ENCODE peak calls at places on chromosomes 7 and 10, in six cellular contexts. B is fibroblast of lung, W is psoas muscle, Z is transverse colon, L is heart right ventricle, U is heart left ventricle. J is an unnamed sample. For H3K4me1, the result is how much of the 10 kb centered on the place peaks cover.

GRCh38 chr7:26853788-26854393 is 10.5 kb downstream of the SKAP2 start:
- DNase-seq in W (no peak), B (peak), U (no peak), Z (no peak), L (no peak), J (no peak)

GRCh38 chr7:137283147-137283546 is 60.4 kb downstream of the PTN start:
- DNase-seq in L (no peak), Z (no peak), U (no peak), B (no peak), W (no peak), J (no peak)

GRCh38 chr7:23469150-23469960 is 936 bp downstream of the IGF2BP3 start:
- DNase-seq in B (no peak), W (no peak), U (no peak), Z (no peak), L (no peak), J (no peak)

GRCh38 chr10:33900591-33900990 is 566.1 kb upstream of the NRP1 start:
- DNase-seq in W (no peak), B (peak), Z (no peak), L (no peak), U (no peak), J (no peak)

GRCh38 chr7:84722086-84722485 is 464.8 kb downstream of the SEMA3D start:
- DNase-seq in Z (no peak), W (no peak), U (no peak), L (no peak), B (peak), J (no peak)

GRCh38 chr10:98456688-98457482 is 10.2 kb upstream of the HPS1 start:
- DNase-seq in U (no peak), Z (no peak), W (no peak), B (no peak), L (no peak), J (no peak)

GRCh38 chr7:44603208-44603607 is 3.2 kb upstream of the OGDH start:
- DNase-seq in U (no peak), B (no peak), Z (no peak), W (no peak), L (no peak), J (no peak)

GRCh38 chr7:42922017-42922753 is 9.8 kb downstream of the PSMA2 start:
- DNase-seq in Z (no peak), L (no peak), U (no peak), B (no peak), W (no peak), J (no peak)

GRCh38 chr10:73998623-73999622 is 1.0 kb downstream of the VCL start:
- DNase-seq in B (peak), U (peak), Z (peak), L (peak), W (peak), J (peak)

GRCh38 chr10:100570518-100570865 is 34.7 kb downstream of the HIF1AN start:
- DNase-seq in W (no peak), U (no peak), L (no peak), B (no peak), Z (no peak), J (no peak)

GRCh38 chr7:157386979-157387800 is 50.4 kb downstream of the DNAJB6 start:
- DNase-seq in U (peak), B (peak), Z (peak), W (peak), L (peak), J (peak)

GRCh38 chr7:96297873-96298272 is 24.0 kb downstream of the SLC25A13 start:
- DNase-seq in L (no peak), W (no peak), U (no peak), Z (no peak), B (no peak), J (no peak)

GRCh38 chr10:75600833-75601232 is 169.4 kb downstream of the LRMDA start:
- DNase-seq in L (no peak), W (no peak), Z (no peak), U (no peak), B (no peak), J (no peak)

GRCh38 chr10:29635711-29636144 is 957 bp upstream of the SVIL start:
- DNase-seq in Z (no peak), U (no peak), L (no peak), B (peak), W (peak), J (no peak)

GRCh38 chr7:158263964-158264748 is 323.5 kb downstream of the PTPRN2 start:
- DNase-seq in B (no peak), Z (peak), W (peak), U (no peak), L (no peak), J (no peak)

GRCh38 chr7:158353606-158354570 is 233.7 kb downstream of the PTPRN2 start:
- DNase-seq in Z (peak), U (no peak), L (no peak), W (no peak), B (no peak), J (no peak)

GRCh38 chr7:54354436-54354835 is 187.7 kb upstream of the VSTM2A start:
- DNase-seq in L (no peak), B (no peak), Z (no peak), W (no peak), U (no peak), J (no peak)

GRCh38 chr7:157513682-157514081 is 176.9 kb downstream of the DNAJB6 start:
- DNase-seq in U (no peak), Z (no peak), B (no peak), L (no peak), W (no peak), J (no peak)

GRCh38 chr10:101829561-101830315 is 11.5 kb upstream of the OGA start:
- DNase-seq in B (no peak), W (peak), U (no peak), L (no peak), Z (peak), J (peak)

GRCh38 chr10:104100795-104101194 is 15.1 kb upstream of the COL17A1 start:
- DNase-seq in B (no peak), Z (no peak), L (no peak), W (no peak), U (no peak), J (no peak)

GRCh38 chr7:27519801-27520200 is 142.9 kb downstream of the HIBADH start:
- DNase-seq in L (no peak), Z (no peak), B (no peak), U (no peak), W (no peak), J (no peak)

DNA sequence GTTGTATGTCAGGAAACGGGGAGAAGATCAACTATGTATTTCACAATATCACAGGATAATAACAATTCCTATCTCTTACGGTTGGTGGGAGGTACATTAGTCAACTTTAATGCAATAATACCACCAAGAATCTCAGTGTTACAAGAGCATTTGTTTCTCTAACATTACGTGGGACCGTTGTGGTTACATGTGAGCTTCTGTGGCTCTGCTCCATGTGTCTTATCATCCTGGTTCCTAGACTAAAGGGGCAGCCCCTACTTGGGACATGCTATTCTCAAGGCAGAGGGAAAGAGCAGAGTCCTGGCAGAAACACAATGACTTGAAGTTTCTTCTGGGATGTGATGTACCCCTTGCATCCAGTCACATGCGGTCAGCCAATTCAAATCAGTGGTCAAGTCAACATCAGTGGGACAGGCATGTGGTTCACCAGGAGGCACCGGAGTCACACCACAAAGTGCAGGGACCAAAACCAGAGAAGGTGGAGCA is 2.5 kb upstream of the ZNF22 start:
- DNase-seq in L (no peak), U (no peak), B (peak), W (no peak), Z (no peak), J (no peak)
- H3K4me1 ChIP-seq in L (half or more), U (half or more), B (under half), W (under half), Z (under half), J (half or more)

GRCh38 chr7:103609778-103610177 is 163.8 kb upstream of the SLC26A5 start:
- DNase-seq in B (no peak), U (no peak), W (no peak), L (no peak), Z (no peak), J (no peak)

DNA sequence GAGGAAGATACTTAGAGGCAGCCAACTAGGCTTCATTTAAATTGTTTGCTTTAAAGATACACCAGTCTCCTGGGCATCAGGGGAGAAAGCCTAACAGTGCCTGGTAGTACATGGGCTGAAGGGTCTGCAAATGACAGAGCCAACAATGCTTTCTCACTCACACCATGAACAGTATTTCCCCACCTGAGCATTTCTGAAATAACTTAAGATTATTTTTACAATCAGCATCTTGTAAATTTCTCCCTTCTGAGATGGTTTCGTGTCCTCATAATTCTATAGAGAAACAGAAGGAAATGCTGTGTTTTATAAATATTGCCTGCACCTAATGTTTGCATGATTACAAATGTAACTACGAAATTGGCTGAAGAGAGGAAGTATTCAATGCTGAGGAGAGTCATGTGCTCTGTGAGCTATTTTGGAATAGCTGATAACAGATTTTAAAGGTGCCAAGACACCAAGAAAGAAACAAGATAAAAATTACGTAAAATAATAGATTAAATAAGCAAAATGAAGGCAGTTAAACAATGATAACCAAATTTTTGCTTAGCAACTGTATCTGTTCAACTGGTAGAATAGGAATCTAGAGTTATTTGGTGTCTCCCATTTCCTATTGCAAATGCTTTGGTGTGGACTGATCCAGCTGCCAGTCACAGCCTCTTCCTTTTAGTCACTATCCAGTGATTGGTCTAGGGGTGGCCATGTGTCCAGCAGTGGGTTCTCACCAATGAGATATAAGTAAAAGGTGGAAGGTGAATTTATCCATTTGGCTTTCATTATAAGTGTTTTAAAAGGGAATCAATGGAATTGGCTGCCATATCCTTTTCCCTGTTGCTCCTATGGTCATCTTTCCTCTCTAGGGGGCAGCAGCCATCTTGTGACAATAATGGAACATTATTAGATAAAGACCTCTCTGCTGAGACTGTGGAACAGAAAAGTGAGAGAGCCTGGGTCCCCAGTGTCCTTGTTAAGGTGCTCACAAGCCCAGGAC is 167.9 kb upstream of the SLC26A5 start:
- DNase-seq in B (no peak), L (no peak), W (no peak), Z (no peak), U (no peak), J (no peak)
- TF ChIP-seq CTCF in B (peak), L (no peak), W (no peak), Z (no peak), U (no peak), J (no peak)

DNA sequence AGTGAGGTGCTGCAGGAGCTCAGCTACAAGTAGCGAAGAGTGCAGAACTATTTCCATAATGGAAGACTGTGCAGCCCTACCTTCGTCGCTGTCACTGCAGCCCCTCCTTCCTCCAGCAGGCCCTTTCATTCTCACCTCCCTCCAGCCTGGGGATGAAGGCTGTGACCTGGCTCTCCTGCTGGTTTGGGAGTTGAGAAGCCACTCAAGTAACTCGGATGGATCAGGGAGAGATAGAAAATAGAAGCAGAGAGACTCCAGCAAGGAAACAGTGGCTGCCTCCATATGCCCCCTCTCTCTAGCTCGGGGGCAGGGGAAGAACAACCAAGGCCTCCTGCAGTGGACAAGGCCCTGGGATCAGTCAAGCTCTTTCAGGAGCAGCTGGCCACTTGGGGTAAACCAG is 37.4 kb upstream of the NPFFR1 start:
- DNase-seq in B (no peak), L (no peak), Z (no peak), U (no peak), W (no peak), J (no peak)
- H3K4me1 ChIP-seq in B (under half), L (under half), Z (under half), U (under half), W (under half), J (under half)

GRCh38 chr10:96339383-96339782 is 19.4 kb downstream of the OPALIN start:
- DNase-seq in Z (no peak), U (no peak), B (no peak), L (no peak), W (no peak), J (no peak)

GRCh38 chr10:96342402-96342801 is 16.4 kb downstream of the OPALIN start:
- DNase-seq in Z (no peak), B (no peak), L (no peak), U (no peak), W (no peak), J (no peak)

GRCh38 chr10:96341219-96342182 is 17.3 kb downstream of the OPALIN start:
- DNase-seq in W (no peak), L (no peak), B (no peak), Z (no peak), U (no peak), J (no peak)

GRCh38 chr10:96338279-96338925 is 20.4 kb downstream of the OPALIN start:
- DNase-seq in B (no peak), Z (no peak), U (no peak), W (no peak), L (no peak), J (no peak)

DNA sequence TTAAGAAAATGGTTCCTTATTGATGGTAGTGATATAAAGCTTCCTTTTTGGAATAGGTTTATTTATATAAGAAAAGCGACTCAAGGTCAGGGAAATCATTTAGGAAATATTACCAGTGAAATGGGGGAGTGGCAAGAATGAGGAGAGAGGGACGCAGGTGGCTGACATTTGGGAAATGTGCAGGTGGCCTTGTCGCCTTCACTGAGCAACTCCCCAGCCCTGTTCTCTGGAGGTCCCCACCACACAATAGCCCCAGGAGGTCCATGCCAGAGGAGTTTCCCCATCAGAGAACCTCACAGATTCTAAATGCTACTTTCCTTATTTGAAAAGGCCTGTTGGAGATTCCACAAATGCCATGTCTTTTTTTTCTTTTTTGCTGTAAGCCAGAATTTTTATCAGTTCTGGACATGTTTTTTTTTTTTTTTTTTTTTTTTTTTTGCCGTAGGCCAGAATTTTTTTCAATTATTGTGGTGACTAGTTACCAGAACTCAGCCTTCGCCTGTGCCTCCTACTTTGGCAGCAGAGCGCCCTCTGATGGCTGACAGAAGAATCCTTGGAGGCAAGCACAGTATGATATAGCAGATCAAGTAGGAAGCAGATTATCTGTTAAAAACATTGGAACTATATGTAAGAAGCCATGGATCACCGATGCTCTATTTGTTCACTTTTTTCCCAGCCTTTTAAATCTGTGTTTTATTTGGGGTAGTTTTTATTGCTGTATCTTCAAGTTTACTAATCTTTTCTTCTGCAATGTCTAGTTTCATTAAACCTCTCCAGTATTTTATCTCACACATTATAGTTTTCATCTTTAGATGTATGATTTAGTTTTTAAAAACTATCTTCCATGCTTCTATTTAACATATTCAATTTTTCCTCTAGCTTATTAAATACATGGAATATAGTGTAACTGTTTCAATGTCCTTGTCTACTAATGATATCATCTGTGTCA is 18.6 kb downstream of the OPALIN start:
- DNase-seq in L (peak), W (peak), U (no peak), B (peak), Z (peak), J (peak)
- TF ChIP-seq CTCF in L (peak), W (peak), U (peak), B (peak), Z (no peak), J (peak)

DNA sequence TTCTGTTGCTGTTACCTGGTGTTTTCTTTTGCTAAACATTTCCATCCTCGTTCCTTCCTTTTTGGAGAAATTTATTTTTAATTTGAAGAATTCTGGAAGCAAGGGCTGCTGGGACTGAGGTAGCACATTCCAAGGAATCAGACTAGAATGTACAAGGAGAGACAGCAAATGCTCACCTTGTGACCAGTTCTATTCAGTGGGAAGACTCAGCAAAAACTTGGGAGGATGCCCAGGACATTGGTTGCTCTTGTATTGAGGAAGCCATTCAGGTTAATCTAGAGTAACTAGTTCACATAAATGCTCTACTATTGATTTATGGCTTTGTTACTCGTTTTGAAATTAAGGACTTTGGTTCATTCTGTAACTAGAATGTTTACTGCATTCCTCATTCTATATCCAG is 11.3 kb downstream of the PLCE1 start:
- DNase-seq in B (peak), L (no peak), U (no peak), Z (peak), W (no peak), J (no peak)
- H3K4me1 ChIP-seq in B (under half), L (under half), U (under half), Z (half or more), W (under half), J (under half)

GRCh38 chr7:150965273-150965830 is 12.8 kb downstream of the KCNH2 start:
- DNase-seq in B (no peak), U (peak), W (no peak), L (no peak), Z (no peak), J (no peak)

GRCh38 chr7:150967332-150967731 is 10.8 kb downstream of the KCNH2 start:
- DNase-seq in Z (no peak), U (no peak), L (no peak), B (no peak), W (no peak), J (no peak)

GRCh38 chr7:150968056-150968455 is 10.1 kb downstream of the KCNH2 start:
- DNase-seq in U (peak), W (no peak), Z (no peak), L (peak), B (no peak), J (no peak)

GRCh38 chr7:150964593-150965111 is 13.5 kb downstream of the KCNH2 start:
- DNase-seq in U (peak), W (no peak), L (peak), B (no peak), Z (peak), J (no peak)

GRCh38 chr7:150966002-150966401 is 12.1 kb downstream of the KCNH2 start:
- DNase-seq in Z (no peak), L (peak), U (peak), W (no peak), B (no peak), J (no peak)
- TF ChIP-seq CTCF in Z (peak), L (peak), U (peak), W (no peak), B (no peak), J (peak)

DNA sequence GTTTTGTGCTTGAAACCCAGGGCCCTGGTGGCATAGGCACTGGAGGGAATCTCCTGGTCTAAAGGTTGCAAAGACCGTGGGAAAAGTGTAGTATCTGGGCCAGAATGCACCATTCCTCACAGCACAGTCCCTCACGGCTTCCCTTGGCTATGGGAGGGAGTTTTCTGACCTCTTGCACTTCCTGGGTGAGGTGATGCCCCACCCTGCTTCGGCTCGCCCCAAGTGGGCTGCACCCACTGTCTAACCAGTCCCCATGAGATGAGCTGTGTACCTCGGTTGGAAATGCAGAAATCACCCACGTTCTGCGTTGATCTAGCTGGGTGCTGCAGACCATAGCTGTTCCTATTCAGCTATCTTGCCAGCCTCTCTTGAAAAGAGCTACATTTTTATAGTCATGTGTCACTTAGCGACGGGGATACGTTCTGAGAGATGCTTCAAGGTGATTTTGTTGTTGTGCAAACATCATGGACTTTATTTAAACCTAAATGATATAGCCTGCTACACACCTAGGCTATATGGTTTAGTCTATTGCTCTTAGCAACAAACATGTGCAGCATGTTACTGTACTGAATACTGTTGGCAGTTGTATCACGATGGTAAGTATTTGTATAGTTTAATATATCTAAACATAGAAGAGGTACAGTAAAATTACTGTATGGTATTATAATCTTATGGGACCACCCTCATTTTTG is 119.9 kb downstream of the PPP1R9A start:
- DNase-seq in L (no peak), W (no peak), B (no peak), U (no peak), Z (peak), J (no peak)
- H3K4me1 ChIP-seq in L (under half), W (under half), B (under half), U (under half), Z (under half), J (under half)

J was measured in lower lobe of right lung.